ENCODE peak calls at places on chromosomes 5 and 9, in seven cellular contexts. D is neuronal stem cell, V is IMR-90, K is mesendoderm, T is H9, H is mesenchymal stem cell, R is H1. S is an unnamed sample. For H3K79me1, the result is how much of the 10 kb centered on the place peaks cover.

GRCh38 chr5:38307845-38308244 is 49.5 kb downstream of the EGFLAM start:
- DNase-seq in D (no peak), V (no peak), K (no peak), T (no peak), H (no peak), R (no peak), S (no peak)

GRCh38 chr5:77952811-77953210 is 176.7 kb upstream of the TBCA start:
- DNase-seq in D (no peak), V (peak), K (no peak), T (no peak), H (no peak), R (no peak), S (no peak)

GRCh38 chr9:116133163-116133562 is 20.4 kb upstream of the PAPPA start:
- DNase-seq in D (no peak), V (no peak), K (no peak), T (no peak), H (no peak), R (no peak), S (no peak)

GRCh38 chr9:72533322-72533721 is 11.9 kb downstream of the TMC1 start:
- DNase-seq in D (no peak), V (peak), K (no peak), T (no peak), H (peak), R (no peak), S (no peak)

GRCh38 chr5:122458278-122458872 is 146.3 kb downstream of the SNCAIP start:
- DNase-seq in D (no peak), V (peak), K (peak), T (no peak), H (peak), R (no peak), S (peak)

GRCh38 chr5:151598984-151599383 is 7.9 kb upstream of the FAT2 start:
- DNase-seq in D (no peak), V (no peak), K (no peak), T (no peak), H (no peak), R (no peak), S (peak)

GRCh38 chr9:130119521-130120206 is 52.5 kb upstream of the NCS1 start:
- DNase-seq in D (no peak), V (no peak), K (no peak), T (no peak), H (no peak), R (no peak), S (no peak)

GRCh38 chr5:139882961-139883539 is 87.4 kb downstream of the PSD2 start:
- DNase-seq in D (no peak), V (no peak), K (no peak), T (no peak), H (no peak), R (no peak), S (no peak)

GRCh38 chr9:81566074-81566698 is 123.2 kb downstream of the TLE1 start:
- DNase-seq in D (no peak), V (no peak), K (peak), T (no peak), H (no peak), R (no peak), S (peak)

DNA sequence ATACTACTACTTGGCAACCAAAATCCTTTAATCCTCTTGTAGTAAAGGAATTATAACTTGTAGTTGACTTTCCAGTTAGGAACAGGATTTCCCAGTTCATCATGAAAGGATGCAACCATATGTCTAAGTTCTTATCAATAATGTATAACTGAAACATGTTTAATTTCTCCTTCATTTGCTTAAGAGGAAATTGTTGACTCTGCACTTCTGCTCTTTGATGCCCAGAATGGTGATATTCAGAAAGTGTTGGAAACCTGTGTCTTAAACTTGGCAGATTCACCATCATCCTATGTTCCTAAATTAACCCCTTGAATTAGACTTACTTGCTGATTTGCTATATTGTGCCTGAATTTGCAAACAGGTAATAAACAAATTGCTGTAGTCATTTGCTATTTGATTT is 201.5 kb downstream of the PTPRD start:
- DNase-seq in D (no peak), V (no peak), K (no peak), T (no peak), H (no peak), R (no peak), S (no peak)
- H3K79me1 ChIP-seq in D (under half), V (under half), K (under half), T (under half), H (under half), R (under half), S (under half)

GRCh38 chr5:74262810-74263209 is 377.7 kb downstream of the ENC1 start:
- DNase-seq in D (no peak), V (no peak), K (no peak), T (no peak), H (no peak), R (no peak), S (no peak)
- H3K4me2 ChIP-seq in D (no peak), V (no peak), K (no peak), T (no peak), H (no peak), R (no peak), S (no peak)

DNA sequence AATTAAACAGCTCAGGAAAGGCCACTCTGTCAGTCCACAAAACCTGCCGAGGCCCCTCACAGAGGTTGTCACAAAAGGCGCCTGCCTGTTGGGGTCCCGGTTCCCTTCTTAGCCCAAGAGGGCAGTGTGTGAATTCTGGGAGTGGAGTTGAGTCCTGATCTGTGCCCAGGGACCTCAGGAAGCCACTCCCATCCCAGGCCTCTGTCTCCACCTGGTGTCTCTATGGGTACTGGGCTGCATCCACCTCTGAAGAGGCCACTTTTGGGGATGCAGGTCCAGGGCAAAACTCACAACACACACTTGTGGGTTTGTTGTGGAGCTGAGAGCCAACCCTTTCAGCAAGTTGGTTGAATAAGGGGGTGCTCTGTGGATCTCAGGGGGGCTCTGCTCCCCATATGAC is 74.3 kb upstream of the STXBP1 start:
- DNase-seq in D (no peak), V (no peak), K (peak), T (peak), H (peak), R (no peak), S (no peak)
- H3K27ac ChIP-seq in D (no peak), V (peak), K (no peak), T (no peak), H (peak), R (no peak), S (no peak)

DNA sequence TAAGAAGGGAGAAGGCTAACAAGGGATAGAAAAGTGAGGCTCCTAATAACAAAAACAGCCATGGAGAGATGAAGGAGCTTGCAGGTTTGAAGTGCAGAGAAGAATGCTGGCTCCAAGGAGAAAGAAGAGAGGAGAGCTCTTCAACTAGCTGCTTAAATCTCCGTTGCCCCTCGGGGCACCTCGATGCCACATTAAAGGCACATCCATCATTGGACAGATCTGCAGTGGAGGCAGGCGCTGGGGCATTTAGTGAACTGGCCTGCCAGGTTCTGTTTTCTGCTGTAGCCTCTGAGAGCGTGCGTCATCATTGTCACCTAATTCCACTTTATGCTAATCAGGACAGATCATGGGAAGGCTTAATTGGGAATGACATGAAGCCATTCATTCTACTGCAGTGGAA is 1426.2 kb upstream of the WWC1 start:
- DNase-seq in D (no peak), V (no peak), K (no peak), T (no peak), H (no peak), R (no peak), S (no peak)
- H3K79me1 ChIP-seq in D (under half), V (under half), K (under half), T (under half), H (under half), R (under half), S (under half)

GRCh38 chr5:143261748-143262392 is 141.6 kb downstream of the NR3C1 start:
- DNase-seq in D (no peak), V (peak), K (no peak), T (no peak), H (peak), R (no peak), S (no peak)
- H3K4me2 ChIP-seq in D (no peak), V (no peak), K (no peak), T (no peak), H (no peak), R (no peak), S (no peak)

GRCh38 chr9:34035656-34036055 is 13.0 kb downstream of the UBAP2 start:
- DNase-seq in D (no peak), V (no peak), K (peak), T (no peak), H (no peak), R (no peak), S (peak)

GRCh38 chr9:34037626-34038025 is 11.1 kb downstream of the UBAP2 start:
- DNase-seq in D (no peak), V (no peak), K (no peak), T (no peak), H (no peak), R (no peak), S (no peak)

GRCh38 chr9:34032631-34033030 is 16.1 kb downstream of the UBAP2 start:
- DNase-seq in D (no peak), V (no peak), K (no peak), T (no peak), H (no peak), R (no peak), S (no peak)

GRCh38 chr9:34036625-34037024 is 12.1 kb downstream of the UBAP2 start:
- DNase-seq in D (no peak), V (no peak), K (no peak), T (no peak), H (no peak), R (no peak), S (no peak)
- H3K27ac ChIP-seq in D (no peak), V (no peak), K (no peak), T (no peak), H (no peak), R (no peak), S (no peak)

GRCh38 chr5:178418031-178418430 is 172.2 kb downstream of the COL23A1 start:
- DNase-seq in D (no peak), V (no peak), K (no peak), T (no peak), H (no peak), R (no peak), S (no peak)
- H3K79me1 ChIP-seq in D (under half), V (under half), K (under half), T (under half), H (under half), R (under half), S (under half)